ENCODE peak calls at places on chromosome 3, in nine cellular contexts. One of them, this sample, is unnamed.

GRCh38 chr3:179969525-179969924 is 67.2 kb downstream of the PEX5L start:
- DNase-seq in K562: no peak
- DNase-seq in psoas muscle: no peak
- DNase-seq in Panc1: peak; percentile 35
- DNase-seq in lower lobe of right lung: no peak
- DNase-seq in stomach: no peak
- DNase-seq in Peyer's patch: no peak
- DNase-seq in body of pancreas: no peak
- DNase-seq in GM23338: no peak
- DNase-seq in this sample: no peak

GRCh38 chr3:196422976-196423781 is 9.0 kb downstream of the UBXN7 start:
- DNase-seq in K562: peak; percentile 41
- DNase-seq in psoas muscle: peak; percentile 86
- DNase-seq in Panc1: no peak
- DNase-seq in lower lobe of right lung: peak; percentile 53
- DNase-seq in stomach: peak; percentile 74
- DNase-seq in Peyer's patch: no peak
- DNase-seq in body of pancreas: peak; percentile 82
- DNase-seq in GM23338: no peak
- DNase-seq in this sample: no peak

GRCh38 chr3:43389388-43390254 is 103.3 kb downstream of the SNRK start:
- DNase-seq in K562: peak; percentile 59
- DNase-seq in psoas muscle: no peak
- DNase-seq in Panc1: peak; percentile 54
- DNase-seq in lower lobe of right lung: peak; percentile 61
- DNase-seq in stomach: peak; percentile 57
- DNase-seq in Peyer's patch: peak; percentile 67
- DNase-seq in body of pancreas: peak; percentile 64
- DNase-seq in GM23338: no peak
- DNase-seq in this sample: peak; percentile 43

GRCh38 chr3:113606539-113607218 is 74.3 kb downstream of the SIDT1 start:
- DNase-seq in K562: no peak
- DNase-seq in psoas muscle: no peak
- DNase-seq in Panc1: no peak
- DNase-seq in lower lobe of right lung: no peak
- DNase-seq in stomach: no peak
- DNase-seq in Peyer's patch: peak; percentile 69
- DNase-seq in body of pancreas: no peak
- DNase-seq in GM23338: peak; percentile 61
- DNase-seq in this sample: peak; percentile 8

GRCh38 chr3:172739462-172739861 is 11.1 kb upstream of the ECT2 start:
- DNase-seq in K562: no peak
- DNase-seq in psoas muscle: no peak
- DNase-seq in Panc1: no peak
- DNase-seq in lower lobe of right lung: no peak
- DNase-seq in stomach: no peak
- DNase-seq in Peyer's patch: no peak
- DNase-seq in body of pancreas: no peak
- DNase-seq in GM23338: no peak
- DNase-seq in this sample: no peak

GRCh38 chr3:81684739-81685395 is 76.6 kb downstream of the GBE1 start:
- DNase-seq in K562: peak; percentile 58
- DNase-seq in psoas muscle: no peak
- DNase-seq in Panc1: no peak
- DNase-seq in lower lobe of right lung: no peak
- DNase-seq in stomach: no peak
- DNase-seq in Peyer's patch: no peak
- DNase-seq in body of pancreas: no peak
- DNase-seq in GM23338: no peak
- DNase-seq in this sample: no peak

GRCh38 chr3:141804447-141804777 is 41.2 kb downstream of the GRK7 start:
- DNase-seq in K562: no peak
- DNase-seq in psoas muscle: no peak
- DNase-seq in Panc1: no peak
- DNase-seq in lower lobe of right lung: no peak
- DNase-seq in stomach: no peak
- DNase-seq in Peyer's patch: no peak
- DNase-seq in body of pancreas: no peak
- DNase-seq in GM23338: no peak
- DNase-seq in this sample: no peak

GRCh38 chr3:159733194-159733860 is 255.3 kb upstream of the IL12A start:
- DNase-seq in K562: no peak
- DNase-seq in psoas muscle: no peak
- DNase-seq in Panc1: no peak
- DNase-seq in lower lobe of right lung: no peak
- DNase-seq in stomach: no peak
- DNase-seq in Peyer's patch: no peak
- DNase-seq in body of pancreas: no peak
- DNase-seq in GM23338: no peak
- DNase-seq in this sample: no peak

GRCh38 chr3:197936819-197937384 is 13.1 kb upstream of the RPL35A start:
- DNase-seq in K562: no peak
- DNase-seq in psoas muscle: no peak
- DNase-seq in Panc1: no peak
- DNase-seq in lower lobe of right lung: no peak
- DNase-seq in stomach: no peak
- DNase-seq in Peyer's patch: no peak
- DNase-seq in body of pancreas: no peak
- DNase-seq in GM23338: no peak
- DNase-seq in this sample: no peak

GRCh38 chr3:15198686-15199085 is 7.4 kb upstream of the CAPN7 start:
- DNase-seq in K562: no peak
- DNase-seq in psoas muscle: no peak
- DNase-seq in Panc1: no peak
- DNase-seq in lower lobe of right lung: no peak
- DNase-seq in stomach: no peak
- DNase-seq in Peyer's patch: no peak
- DNase-seq in body of pancreas: no peak
- DNase-seq in GM23338: no peak
- DNase-seq in this sample: no peak

GRCh38 chr3:15097889-15098288 is 1.1 kb downstream of the RBSN start:
- DNase-seq in K562: peak; percentile 19
- DNase-seq in psoas muscle: no peak
- DNase-seq in Panc1: no peak
- DNase-seq in lower lobe of right lung: no peak
- DNase-seq in stomach: no peak
- DNase-seq in Peyer's patch: peak; percentile 28
- DNase-seq in body of pancreas: no peak
- DNase-seq in GM23338: no peak
- DNase-seq in this sample: peak; percentile 53

GRCh38 chr3:16189201-16189600 is 14.7 kb downstream of the GALNT15 start:
- DNase-seq in K562: no peak
- DNase-seq in psoas muscle: no peak
- DNase-seq in Panc1: no peak
- DNase-seq in lower lobe of right lung: no peak
- DNase-seq in stomach: no peak
- DNase-seq in Peyer's patch: no peak
- DNase-seq in body of pancreas: no peak
- DNase-seq in GM23338: no peak
- DNase-seq in this sample: no peak

GRCh38 chr3:61615643-61616042 is 54.3 kb downstream of the PTPRG start:
- DNase-seq in K562: no peak
- DNase-seq in psoas muscle: peak; percentile 23
- DNase-seq in Panc1: no peak
- DNase-seq in lower lobe of right lung: no peak
- DNase-seq in stomach: no peak
- DNase-seq in Peyer's patch: no peak
- DNase-seq in body of pancreas: no peak
- DNase-seq in GM23338: no peak
- DNase-seq in this sample: no peak

GRCh38 chr3:52092291-52092660 is 35.9 kb upstream of the DUSP7 start:
- DNase-seq in K562: no peak
- DNase-seq in psoas muscle: no peak
- DNase-seq in Panc1: no peak
- DNase-seq in lower lobe of right lung: peak; percentile 10
- DNase-seq in stomach: no peak
- DNase-seq in Peyer's patch: no peak
- DNase-seq in body of pancreas: no peak
- DNase-seq in GM23338: no peak
- DNase-seq in this sample: no peak
- H3K4me1 ChIP-seq in K562: peaks cover 21% of the 10 kb centered on the region
- H3K4me1 ChIP-seq in psoas muscle: peaks cover 17% of the 10 kb centered on the region
- H3K4me1 ChIP-seq in Panc1: no peaks in the 10 kb centered on the region
- H3K4me1 ChIP-seq in lower lobe of right lung: peaks cover 29% of the 10 kb centered on the region
- H3K4me1 ChIP-seq in stomach: no peaks in the 10 kb centered on the region
- H3K4me1 ChIP-seq in Peyer's patch: no peaks in the 10 kb centered on the region
- H3K4me1 ChIP-seq in body of pancreas: no peaks in the 10 kb centered on the region
- H3K4me1 ChIP-seq in GM23338: no peaks in the 10 kb centered on the region
- H3K4me1 ChIP-seq in this sample: peaks cover 3% of the 10 kb centered on the region

GRCh38 chr3:12478326-12478725 is 6.0 kb upstream of the TSEN2 start:
- DNase-seq in K562: no peak
- DNase-seq in psoas muscle: no peak
- DNase-seq in Panc1: no peak
- DNase-seq in lower lobe of right lung: no peak
- DNase-seq in stomach: no peak
- DNase-seq in Peyer's patch: no peak
- DNase-seq in body of pancreas: no peak
- DNase-seq in GM23338: no peak
- DNase-seq in this sample: no peak

GRCh38 chr3:12483364-12483763 is 916 bp upstream of the TSEN2 start:
- DNase-seq in K562: peak; percentile 46
- DNase-seq in psoas muscle: no peak
- DNase-seq in Panc1: no peak
- DNase-seq in lower lobe of right lung: no peak
- DNase-seq in stomach: no peak
- DNase-seq in Peyer's patch: no peak
- DNase-seq in body of pancreas: no peak
- DNase-seq in GM23338: no peak
- DNase-seq in this sample: no peak

GRCh38 chr3:12477256-12477655 is 7.0 kb upstream of the TSEN2 start:
- DNase-seq in K562: no peak
- DNase-seq in psoas muscle: no peak
- DNase-seq in Panc1: no peak
- DNase-seq in lower lobe of right lung: no peak
- DNase-seq in stomach: no peak
- DNase-seq in Peyer's patch: no peak
- DNase-seq in body of pancreas: no peak
- DNase-seq in GM23338: no peak
- DNase-seq in this sample: no peak

GRCh38 chr3:12476238-12476897 is 7.9 kb upstream of the TSEN2 start:
- DNase-seq in K562: no peak
- DNase-seq in psoas muscle: no peak
- DNase-seq in Panc1: no peak
- DNase-seq in lower lobe of right lung: no peak
- DNase-seq in stomach: no peak
- DNase-seq in Peyer's patch: no peak
- DNase-seq in body of pancreas: no peak
- DNase-seq in GM23338: no peak
- DNase-seq in this sample: no peak

DNA sequence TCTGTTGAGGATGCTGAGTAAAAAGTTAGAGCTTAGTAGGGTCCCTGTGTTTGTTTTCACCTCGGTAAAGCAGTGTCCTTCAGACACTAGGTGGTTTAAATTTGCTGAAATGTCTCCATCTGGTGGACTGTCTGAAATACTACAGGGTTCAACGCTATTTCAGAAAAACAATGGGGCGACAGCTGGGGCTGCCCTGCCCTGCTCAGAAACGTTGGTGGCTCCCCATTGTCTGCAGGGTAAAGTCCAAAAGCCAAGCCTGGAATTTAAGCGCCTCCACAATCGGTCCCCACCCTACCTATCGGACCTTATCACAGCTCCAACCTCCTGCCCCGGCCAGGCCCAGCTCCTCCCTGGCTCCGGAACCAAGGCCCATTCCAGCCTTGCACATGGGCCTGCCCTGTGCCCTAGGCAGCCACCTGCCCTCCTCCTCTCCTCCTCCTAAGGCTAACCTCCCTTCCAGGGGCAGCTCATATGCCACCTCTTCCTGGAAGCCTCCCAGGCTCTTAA is 4.3 kb upstream of the TSEN2 start:
- DNase-seq in K562: peak; percentile 62
- DNase-seq in psoas muscle: no peak
- DNase-seq in Panc1: no peak
- DNase-seq in lower lobe of right lung: no peak
- DNase-seq in stomach: peak; percentile 78
- DNase-seq in Peyer's patch: no peak
- DNase-seq in body of pancreas: peak; percentile 21
- DNase-seq in GM23338: peak; percentile 85
- DNase-seq in this sample: no peak
- H3K4me1 ChIP-seq in K562: peaks cover 14% of the 10 kb centered on the region
- H3K4me1 ChIP-seq in psoas muscle: peaks cover 8% of the 10 kb centered on the region
- H3K4me1 ChIP-seq in Panc1: peaks cover 30% of the 10 kb centered on the region
- H3K4me1 ChIP-seq in lower lobe of right lung: peaks cover 30% of the 10 kb centered on the region
- H3K4me1 ChIP-seq in stomach: peaks cover 18% of the 10 kb centered on the region
- H3K4me1 ChIP-seq in Peyer's patch: no peaks in the 10 kb centered on the region
- H3K4me1 ChIP-seq in body of pancreas: peaks cover 17% of the 10 kb centered on the region
- H3K4me1 ChIP-seq in GM23338: peaks cover 4% of the 10 kb centered on the region
- H3K4me1 ChIP-seq in this sample: peaks cover 15% of the 10 kb centered on the region

GRCh38 chr3:71008350-71008923 is 575.1 kb downstream of the FOXP1 start:
- DNase-seq in K562: no peak
- DNase-seq in psoas muscle: no peak
- DNase-seq in Panc1: no peak
- DNase-seq in lower lobe of right lung: no peak
- DNase-seq in stomach: no peak
- DNase-seq in Peyer's patch: no peak
- DNase-seq in body of pancreas: no peak
- DNase-seq in GM23338: no peak
- DNase-seq in this sample: no peak
- H3K4me1 ChIP-seq in K562: no peaks in the 10 kb centered on the region
- H3K4me1 ChIP-seq in psoas muscle: peaks cover 32% of the 10 kb centered on the region
- H3K4me1 ChIP-seq in Panc1: no peaks in the 10 kb centered on the region
- H3K4me1 ChIP-seq in lower lobe of right lung: peaks cover 47% of the 10 kb centered on the region
- H3K4me1 ChIP-seq in stomach: peaks cover 64% of the 10 kb centered on the region
- H3K4me1 ChIP-seq in Peyer's patch: peaks cover 22% of the 10 kb centered on the region
- H3K4me1 ChIP-seq in body of pancreas: peaks cover 56% of the 10 kb centered on the region
- H3K4me1 ChIP-seq in GM23338: peaks cover 18% of the 10 kb centered on the region
- H3K4me1 ChIP-seq in this sample: peaks cover 68% of the 10 kb centered on the region

GRCh38 chr3:186385856-186386602 is 24.0 kb upstream of the DGKG start:
- DNase-seq in K562: no peak
- DNase-seq in psoas muscle: no peak
- DNase-seq in Panc1: no peak
- DNase-seq in lower lobe of right lung: no peak
- DNase-seq in stomach: no peak
- DNase-seq in Peyer's patch: no peak
- DNase-seq in body of pancreas: no peak
- DNase-seq in GM23338: no peak
- DNase-seq in this sample: no peak

GRCh38 chr3:186381424-186382216 is 19.6 kb upstream of the DGKG start:
- DNase-seq in K562: no peak
- DNase-seq in psoas muscle: no peak
- DNase-seq in Panc1: no peak
- DNase-seq in lower lobe of right lung: no peak
- DNase-seq in stomach: no peak
- DNase-seq in Peyer's patch: no peak
- DNase-seq in body of pancreas: no peak
- DNase-seq in GM23338: no peak
- DNase-seq in this sample: no peak

GRCh38 chr3:186382217-186382885 is 20.3 kb upstream of the DGKG start:
- DNase-seq in K562: no peak
- DNase-seq in psoas muscle: no peak
- DNase-seq in Panc1: no peak
- DNase-seq in lower lobe of right lung: no peak
- DNase-seq in stomach: no peak
- DNase-seq in Peyer's patch: no peak
- DNase-seq in body of pancreas: peak; percentile 21
- DNase-seq in GM23338: no peak
- DNase-seq in this sample: no peak

GRCh38 chr3:186383026-186383993 is 21.3 kb upstream of the DGKG start:
- DNase-seq in K562: no peak
- DNase-seq in psoas muscle: no peak
- DNase-seq in Panc1: no peak
- DNase-seq in lower lobe of right lung: no peak
- DNase-seq in stomach: no peak
- DNase-seq in Peyer's patch: no peak
- DNase-seq in body of pancreas: no peak
- DNase-seq in GM23338: no peak
- DNase-seq in this sample: no peak

GRCh38 chr3:186380622-186381380 is 18.8 kb upstream of the DGKG start:
- DNase-seq in K562: no peak
- DNase-seq in psoas muscle: no peak
- DNase-seq in Panc1: no peak
- DNase-seq in lower lobe of right lung: no peak
- DNase-seq in stomach: no peak
- DNase-seq in Peyer's patch: no peak
- DNase-seq in body of pancreas: no peak
- DNase-seq in GM23338: no peak
- DNase-seq in this sample: no peak
- H3K4me1 ChIP-seq in K562: no peaks in the 10 kb centered on the region
- H3K4me1 ChIP-seq in psoas muscle: peaks cover 8% of the 10 kb centered on the region
- H3K4me1 ChIP-seq in Panc1: no peaks in the 10 kb centered on the region
- H3K4me1 ChIP-seq in lower lobe of right lung: peaks cover 18% of the 10 kb centered on the region
- H3K4me1 ChIP-seq in stomach: peaks cover 13% of the 10 kb centered on the region
- H3K4me1 ChIP-seq in Peyer's patch: no peaks in the 10 kb centered on the region
- H3K4me1 ChIP-seq in body of pancreas: peaks cover 17% of the 10 kb centered on the region
- H3K4me1 ChIP-seq in GM23338: peaks cover 5% of the 10 kb centered on the region
- H3K4me1 ChIP-seq in this sample: no peaks in the 10 kb centered on the region

This sample was measured in CD8-positive, alpha-beta memory T cell.